ENCODE peak calls at places on chromosomes 4 and X, in four cellular contexts. O is hypothalamus, C is endothelial cell of umbilical vein, T is fibroblast of pulmonary artery. I is an unnamed sample.

GRCh38 chr4:76780781-76781697 is 116.9 kb downstream of the SOWAHB start:
- DNase-seq in O (no peak), C (no peak), T (no peak), I (no peak)

GRCh38 chr4:72629540-72629939 is 60.5 kb upstream of the ADAMTS3 start:
- DNase-seq in O (no peak), C (no peak), T (peak), I (no peak)

GRCh38 chr4:144910753-144911152 is 187.2 kb downstream of the ANAPC10 start:
- DNase-seq in O (no peak), C (no peak), T (no peak), I (no peak)

GRCh38 chr4:83454626-83455025 is 997 bp downstream of the HELQ start:
- DNase-seq in O (no peak), C (no peak), T (peak), I (no peak)

GRCh38 chr4:128387600-128388351 is 100.2 kb upstream of the PGRMC2 start:
- DNase-seq in O (no peak), C (no peak), T (no peak), I (no peak)

GRCh38 chrX:65677954-65678469 is 10.6 kb downstream of the MSN start:
- DNase-seq in O (no peak), C (peak), T (peak), I (no peak)

GRCh38 chr4:186016796-186017195 is 52.2 kb upstream of the TLR3 start:
- DNase-seq in O (no peak), C (no peak), T (no peak), I (no peak)

GRCh38 chr4:18686338-18687039 is 664.9 kb upstream of the LCORL start:
- DNase-seq in O (no peak), C (no peak), T (no peak), I (no peak)

GRCh38 chr4:143555676-143556075 is 42.2 kb downstream of the SMARCA5 start:
- DNase-seq in O (no peak), C (no peak), T (no peak), I (no peak)

GRCh38 chr4:83605216-83605615 is 69.3 kb downstream of the GPAT3 start:
- DNase-seq in O (no peak), C (no peak), T (no peak), I (no peak)

GRCh38 chrX:37348237-37349130 is 680 bp upstream of the PRRG1 start:
- DNase-seq in O (peak), C (no peak), T (peak), I (no peak)

GRCh38 chr4:153426207-153426886 is 39.8 kb upstream of the TMEM131L start:
- DNase-seq in O (no peak), C (no peak), T (no peak), I (no peak)

GRCh38 chr4:182839256-182839655 is 77.9 kb downstream of the DCTD start:
- DNase-seq in O (no peak), C (no peak), T (no peak), I (no peak)

GRCh38 chr4:53591372-53591892 is at the start of gene LNX1:
- DNase-seq in O (no peak), C (no peak), T (no peak), I (no peak)

GRCh38 chrX:11750051-11750450 is 8.0 kb upstream of the MSL3 start:
- DNase-seq in O (no peak), C (no peak), T (peak), I (no peak)

GRCh38 chr4:133775881-133776280 is 425.7 kb downstream of the PABPC4L start:
- DNase-seq in O (no peak), C (no peak), T (peak), I (no peak)

GRCh38 chrX:9327747-9328145 is 137.1 kb upstream of the TBL1X start:
- DNase-seq in O (no peak), C (no peak), T (peak), I (no peak)

I was measured in Right ventricle myocardium inferior.